ENCODE peak calls at places on chromosomes 4 and X, in eight cellular contexts. G is NCI-H748 treated with DMSO at 0.1 percent for 48 hours, P is IMR-90, Z is ELR, N is HT1080, U is left ventricle myocardium inferior, W is pancreas, Q is cardiac fibroblast. S is an unnamed sample.

GRCh38 chr4:152850377-152850776 is 70.6 kb downstream of the ARFIP1 start:
- DNase-seq in G (no peak), P (peak; percentile 54), Z (peak; percentile 54), N (peak; percentile 81), U (no peak), W (no peak), Q (peak; percentile 40), S (peak; percentile 61)

GRCh38 chrX:8657883-8658282 is 74.1 kb downstream of the ANOS1 start:
- DNase-seq in G (no peak), P (no peak), Z (no peak), N (no peak), U (no peak), W (no peak), Q (no peak), S (no peak)

GRCh38 chr4:189221691-189222090 is 719.0 kb upstream of the FRG1 start:
- DNase-seq in G (no peak), P (no peak), Z (no peak), N (no peak), U (no peak), W (no peak), Q (no peak), S (no peak)

GRCh38 chr4:98929341-98930267 is 671 bp upstream of the EIF4E start:
- DNase-seq in G (no peak), P (peak; percentile 98), Z (peak; percentile 99), N (peak; percentile 97), U (peak; percentile 39), W (peak; percentile 57), Q (peak; percentile 88), S (peak; percentile 40)

GRCh38 chrX:35842657-35843056 is 44.5 kb downstream of the MAGEB16 start:
- DNase-seq in G (no peak), P (no peak), Z (no peak), N (peak; percentile 2), U (no peak), W (no peak), Q (no peak), S (no peak)

GRCh38 chrX:134738986-134739744 is 80.9 kb upstream of the PLAC1 start:
- DNase-seq in G (no peak), P (no peak), Z (no peak), N (no peak), U (no peak), W (no peak), Q (no peak), S (no peak)

GRCh38 chr4:138978028-138978585 is 37.5 kb upstream of the NOCT start:
- DNase-seq in G (no peak), P (no peak), Z (no peak), N (no peak), U (no peak), W (no peak), Q (no peak), S (no peak)

GRCh38 chr4:32864713-32865351 is 2144.7 kb downstream of the PCDH7 start:
- DNase-seq in G (no peak), P (no peak), Z (peak; percentile 9), N (no peak), U (no peak), W (no peak), Q (no peak), S (no peak)

GRCh38 chr4:6854098-6854744 is 55.4 kb upstream of the TBC1D14 start:
- DNase-seq in G (no peak), P (no peak), Z (no peak), N (no peak), U (no peak), W (no peak), Q (no peak), S (no peak)

GRCh38 chr4:39655866-39656265 is 17.2 kb upstream of the SMIM14 start:
- DNase-seq in G (no peak), P (peak; percentile 10), Z (no peak), N (no peak), U (no peak), W (no peak), Q (peak; percentile 22), S (no peak)

GRCh38 chrX:10104958-10105658 is 51.7 kb upstream of the CLCN4 start:
- DNase-seq in G (no peak), P (no peak), Z (no peak), N (no peak), U (no peak), W (no peak), Q (peak; percentile 42), S (no peak)

GRCh38 chr4:42638993-42639392 is 17.9 kb downstream of the ATP8A1 start:
- DNase-seq in G (no peak), P (no peak), Z (no peak), N (no peak), U (no peak), W (no peak), Q (no peak), S (no peak)

GRCh38 chr4:109982521-109982920 is 69.8 kb downstream of the EGF start:
- DNase-seq in G (no peak), P (no peak), Z (no peak), N (no peak), U (no peak), W (no peak), Q (no peak), S (no peak)

GRCh38 chr4:95267081-95267480 is 281.7 kb downstream of the UNC5C start:
- DNase-seq in G (no peak), P (peak; percentile 25), Z (peak; percentile 6), N (peak; percentile 65), U (no peak), W (no peak), Q (peak; percentile 43), S (no peak)

GRCh38 chr4:120874792-120875774 is 47.4 kb downstream of the PRDM5 start:
- DNase-seq in G (no peak), P (no peak), Z (no peak), N (no peak), U (no peak), W (no peak), Q (peak; percentile 33), S (no peak)

GRCh38 chr4:8916914-8917305 is 45.3 kb upstream of the HMX1 start:
- DNase-seq in G (no peak), P (no peak), Z (no peak), N (no peak), U (no peak), W (no peak), Q (no peak), S (no peak)

GRCh38 chr4:133938061-133938460 is 263.5 kb downstream of the PABPC4L start:
- DNase-seq in G (no peak), P (no peak), Z (no peak), N (no peak), U (no peak), W (no peak), Q (no peak), S (no peak)

GRCh38 chr4:26141916-26142638 is 178.7 kb upstream of the RBPJ start:
- DNase-seq in G (no peak), P (peak; percentile 83), Z (peak; percentile 16), N (no peak), U (peak; percentile 38), W (no peak), Q (peak; percentile 15), S (no peak)

GRCh38 chr4:183335369-183335940 is 13.2 kb upstream of the CLDN24 start:
- DNase-seq in G (no peak), P (peak; percentile 96), Z (peak; percentile 96), N (peak; percentile 95), U (no peak), W (no peak), Q (peak; percentile 90), S (no peak)

GRCh38 chr4:140789752-140790151 is 33.6 kb upstream of the TBC1D9 start:
- DNase-seq in G (no peak), P (peak; percentile 12), Z (peak; percentile 63), N (peak; percentile 53), U (no peak), W (no peak), Q (peak; percentile 37), S (no peak)

GRCh38 chr4:76615999-76616398 is 181.0 kb downstream of the SHROOM3 start:
- DNase-seq in G (no peak), P (no peak), Z (no peak), N (no peak), U (no peak), W (no peak), Q (no peak), S (no peak)

GRCh38 chrX:47501226-47502071 is 18.4 kb upstream of the ZNF41 start:
- DNase-seq in G (no peak), P (peak; percentile 64), Z (peak; percentile 43), N (peak; percentile 77), U (no peak), W (no peak), Q (peak; percentile 54), S (no peak)